ENCODE peak calls at places on chromosome 14, in five cellular contexts. Y, V, M, F and K are unnamed samples.

GRCh38 chr14:74954232-74954946 is 1.0 kb downstream of the PGF start:
- DNase-seq in Y (peak; percentile 65), V (peak; percentile 56), M (no peak), F (peak; percentile 54), K (no peak)

GRCh38 chr14:78286210-78286609 is 116.0 kb downstream of the NRXN3 start:
- DNase-seq in Y (no peak), V (no peak), M (no peak), F (no peak), K (no peak)

GRCh38 chr14:95314609-95315008 is 5.1 kb downstream of the CLMN start:
- DNase-seq in Y (no peak), V (no peak), M (peak; percentile 4), F (no peak), K (no peak)

GRCh38 chr14:47959753-47960152 is 284.3 kb upstream of the MDGA2 start:
- DNase-seq in Y (no peak), V (peak; percentile 29), M (peak; percentile 0), F (no peak), K (no peak)

GRCh38 chr14:101862177-101862576 is 100.7 kb downstream of the PPP2R5C start:
- DNase-seq in Y (no peak), V (no peak), M (peak; percentile 88), F (no peak), K (no peak)

GRCh38 chr14:90487031-90487430 is 90.2 kb downstream of the CALM1 start:
- DNase-seq in Y (no peak), V (peak; percentile 79), M (peak; percentile 31), F (peak; percentile 45), K (peak; percentile 40)

GRCh38 chr14:69880051-69880487 is 853 bp downstream of the SMOC1 start:
- DNase-seq in Y (peak; percentile 60), V (no peak), M (no peak), F (no peak), K (no peak)

GRCh38 chr14:29521526-29522137 is 406.0 kb downstream of the PRKD1 start:
- DNase-seq in Y (peak; percentile 62), V (peak; percentile 6), M (peak; percentile 2), F (no peak), K (peak; percentile 30)

GRCh38 chr14:55329999-55330710 is 58.9 kb downstream of the FBXO34 start:
- DNase-seq in Y (no peak), V (no peak), M (peak; percentile 12), F (no peak), K (no peak)
- H3K4me3 ChIP-seq in Y (no peak overlapping the region), V (no peak overlapping the region), M (peak overlapping the region; percentile 23), F (no peak overlapping the region), K (no peak overlapping the region)

DNA sequence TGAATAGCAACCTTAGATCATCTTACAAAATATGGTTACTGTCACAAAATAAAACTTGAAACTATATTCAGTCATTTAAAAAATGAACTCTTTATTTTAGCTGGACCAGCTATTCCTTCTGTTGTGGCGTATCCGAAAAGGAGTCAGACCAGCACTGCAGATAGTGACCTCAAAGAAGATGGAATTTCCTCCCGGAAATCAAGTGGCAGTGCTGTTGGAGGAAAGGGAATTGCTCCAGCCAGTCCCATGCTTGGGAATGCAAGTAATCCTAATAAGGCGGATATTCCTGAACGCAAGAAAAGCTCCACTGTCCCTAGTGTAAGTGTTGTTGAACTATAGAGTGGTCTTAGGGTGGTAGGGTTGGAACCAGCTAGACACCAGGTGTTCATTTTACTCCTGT is 47.7 kb downstream of the CKB start:
- DNase-seq in Y (no peak), V (no peak), M (no peak), F (no peak), K (no peak)
- H3K36me3 ChIP-seq in Y (peaks cover 6% of the 10 kb centered on the region), V (peaks cover 17% of the 10 kb centered on the region), M (peaks cover 9% of the 10 kb centered on the region), F (no peaks in the 10 kb centered on the region), K (peaks cover 24% of the 10 kb centered on the region)

GRCh38 chr14:64878775-64879634 is 702 bp downstream of the SPTB start:
- DNase-seq in Y (peak; percentile 37), V (no peak), M (no peak), F (no peak), K (no peak)
- H3K4me3 ChIP-seq in Y (peak overlapping the region; percentile 78), V (no peak overlapping the region), M (no peak overlapping the region), F (peak overlapping the region; percentile 37), K (no peak overlapping the region)

GRCh38 chr14:89165810-89166209 is 251.2 kb downstream of the FOXN3 start:
- DNase-seq in Y (no peak), V (no peak), M (no peak), F (no peak), K (no peak)
- H3K36me3 ChIP-seq in Y (no peaks in the 10 kb centered on the region), V (peaks cover 2% of the 10 kb centered on the region), M (peaks cover 5% of the 10 kb centered on the region), F (no peaks in the 10 kb centered on the region), K (peaks cover 3% of the 10 kb centered on the region)

GRCh38 chr14:99564903-99565259 is 39.1 kb downstream of the CCDC85C start:
- DNase-seq in Y (no peak), V (no peak), M (no peak), F (no peak), K (no peak)

GRCh38 chr14:99565383-99565782 is 38.6 kb downstream of the CCDC85C start:
- DNase-seq in Y (no peak), V (no peak), M (no peak), F (no peak), K (peak; percentile 26)

GRCh38 chr14:99564256-99564902 is 39.6 kb downstream of the CCDC85C start:
- DNase-seq in Y (no peak), V (peak; percentile 78), M (peak; percentile 80), F (peak; percentile 72), K (peak; percentile 56)

GRCh38 chr14:99562848-99563748 is 40.9 kb downstream of the CCDC85C start:
- DNase-seq in Y (peak; percentile 97), V (peak; percentile 77), M (peak; percentile 89), F (peak; percentile 89), K (peak; percentile 75)

GRCh38 chr14:99563749-99564129 is 40.3 kb downstream of the CCDC85C start:
- DNase-seq in Y (no peak), V (no peak), M (no peak), F (no peak), K (no peak)
- H3K4me3 ChIP-seq in Y (no peak overlapping the region), V (no peak overlapping the region), M (no peak overlapping the region), F (no peak overlapping the region), K (no peak overlapping the region)

GRCh38 chr14:53461823-53462222 is 308.7 kb upstream of the DDHD1 start:
- DNase-seq in Y (no peak), V (no peak), M (no peak), F (no peak), K (no peak)
- H3K36me3 ChIP-seq in Y (no peaks in the 10 kb centered on the region), V (no peaks in the 10 kb centered on the region), M (no peaks in the 10 kb centered on the region), F (no peaks in the 10 kb centered on the region), K (no peaks in the 10 kb centered on the region)

GRCh38 chr14:59273737-59274136 is 85.3 kb downstream of the DAAM1 start:
- DNase-seq in Y (no peak), V (no peak), M (no peak), F (no peak), K (no peak)
- H3K4me3 ChIP-seq in Y (no peak overlapping the region), V (no peak overlapping the region), M (no peak overlapping the region), F (no peak overlapping the region), K (no peak overlapping the region)

DNA sequence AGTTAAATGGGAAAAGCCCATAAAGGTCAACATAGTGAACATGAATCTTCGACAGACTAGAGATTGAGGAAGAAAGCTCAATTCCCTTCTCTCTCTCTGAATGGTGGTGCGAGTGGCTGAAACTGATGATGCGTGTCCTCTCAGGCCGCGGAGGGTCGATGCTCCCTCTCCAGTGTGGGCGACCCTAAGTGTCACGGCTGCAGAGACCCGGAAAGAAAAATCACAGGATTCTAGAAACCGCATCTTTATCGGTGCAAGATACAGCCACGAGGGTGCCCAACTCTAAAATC is 485 bp downstream of the RBM23 start:
- DNase-seq in Y (no peak), V (no peak), M (peak; percentile 25), F (no peak), K (no peak)
- H3K36me3 ChIP-seq in Y (no peaks in the 10 kb centered on the region), V (no peaks in the 10 kb centered on the region), M (peaks cover 4% of the 10 kb centered on the region), F (no peaks in the 10 kb centered on the region), K (no peaks in the 10 kb centered on the region)

GRCh38 chr14:73771848-73772705 is 57.9 kb upstream of the PNMA1 start:
- DNase-seq in Y (peak; percentile 44), V (peak; percentile 80), M (peak; percentile 83), F (peak; percentile 80), K (peak; percentile 93)
- H3K4me3 ChIP-seq in Y (no peak overlapping the region), V (no peak overlapping the region), M (no peak overlapping the region), F (no peak overlapping the region), K (no peak overlapping the region)